ENCODE peak calls at places on chromosomes 13 and 19, in nine cellular contexts. I is HCT116, L is A549, K is K562, U is HL-60, G is Panc1, P is HepG2, B is SK-N-SH, R is GM12878. V is an unnamed sample.

GRCh38 chr19:18014197-18014596 is 6.2 kb downstream of the ARRDC2 start:
- DNase-seq in K (no peak), G (no peak), I (no peak), L (no peak), P (no peak), B (no peak), U (no peak), R (no peak), V (no peak)

GRCh38 chr19:41352609-41353465 is 885 bp downstream of the TGFB1 start:
- DNase-seq in I (no peak), B (peak; percentile 79), L (peak; percentile 99), G (no peak), U (peak; percentile 70), R (no peak), K (peak; percentile 84), P (peak; percentile 54), V (peak; percentile 78)

GRCh38 chr19:37329686-37330085 is 41.2 kb upstream of the ZNF527 start:
- DNase-seq in B (peak; percentile 32), K (no peak), R (no peak), I (no peak), L (no peak), U (no peak), G (no peak), P (peak; percentile 32), V (peak; percentile 67)

GRCh38 chr13:96492758-96493157 is 402.9 kb downstream of the HS6ST3 start:
- DNase-seq in I (no peak), K (no peak), U (no peak), R (no peak), B (no peak), P (no peak), G (no peak), L (no peak), V (no peak)

GRCh38 chr19:4861147-4861546 is 6.3 kb downstream of the PLIN3 start:
- DNase-seq in U (no peak), R (no peak), L (no peak), G (no peak), B (no peak), P (no peak), K (no peak), I (no peak), V (no peak)

GRCh38 chr13:24922390-24923304 is 158.7 kb downstream of the RNF17 start:
- DNase-seq in R (peak; percentile 89), U (peak; percentile 90), B (peak; percentile 95), I (peak; percentile 90), G (peak; percentile 79), K (peak; percentile 84), L (peak; percentile 65), P (peak; percentile 93), V (peak; percentile 98)

GRCh38 chr13:98507060-98507797 is 69.7 kb downstream of the STK24 start:
- DNase-seq in I (no peak), L (no peak), U (no peak), B (peak; percentile 55), R (no peak), P (peak; percentile 48), K (peak; percentile 13), G (no peak), V (peak; percentile 67)

GRCh38 chr13:60959427-60959826 is 456.2 kb downstream of the PCDH20 start:
- DNase-seq in B (no peak), U (no peak), R (no peak), K (no peak), G (no peak), L (no peak), I (no peak), P (no peak), V (no peak)

GRCh38 chr13:42574435-42575311 is 721 bp downstream of the TNFSF11 start:
- DNase-seq in P (no peak), R (no peak), K (no peak), G (no peak), I (no peak), L (no peak), B (peak; percentile 25), U (no peak), V (peak; percentile 44)

GRCh38 chr19:4547303-4548237 is 7.7 kb upstream of the LRG1 start:
- DNase-seq in G (no peak), K (no peak), U (no peak), P (no peak), R (no peak), I (no peak), L (no peak), B (peak; percentile 59), V (no peak)

GRCh38 chr19:33948651-33949335 is 152.1 kb downstream of the KCTD15 start:
- DNase-seq in U (no peak), G (no peak), K (no peak), L (no peak), P (no peak), B (no peak), I (no peak), R (no peak), V (no peak)

GRCh38 chr13:110008816-110009215 is 222.4 kb upstream of the IRS2 start:
- DNase-seq in U (no peak), R (no peak), G (no peak), P (no peak), K (no peak), B (no peak), L (no peak), I (no peak), V (no peak)

GRCh38 chr13:45951724-45952123 is 100.2 kb upstream of the SIAH3 start:
- DNase-seq in L (no peak), U (no peak), K (no peak), R (no peak), P (no peak), B (no peak), G (no peak), I (no peak), V (no peak)

GRCh38 chr19:42563352-42564210 is 31.1 kb downstream of the CEACAM8 start:
- DNase-seq in G (peak; percentile 22), K (peak; percentile 61), R (no peak), L (peak; percentile 95), U (peak; percentile 38), P (peak; percentile 39), B (peak; percentile 63), I (peak; percentile 43), V (peak; percentile 87)
- TF ChIP-seq REST in G (no peak), K (no peak), R (no peak), L (no peak), U (no peak), P (no peak), B (no peak), I (no peak), V (no peak)

GRCh38 chr13:27943951-27944350 is 24.2 kb downstream of the PDX1 start:
- DNase-seq in U (no peak), P (no peak), I (no peak), R (no peak), K (no peak), L (no peak), B (no peak), G (no peak), V (no peak)
- TF ChIP-seq REST in U (no peak), P (no peak), I (no peak), R (no peak), K (no peak), L (no peak), B (no peak), G (no peak), V (no peak)

GRCh38 chr19:48836089-48837017 is at the start of gene HSD17B14:
- DNase-seq in L (no peak), P (no peak), U (no peak), B (peak; percentile 67), G (no peak), K (no peak), I (no peak), R (no peak), V (peak; percentile 90)
- TF ChIP-seq REST in L (no peak), P (no peak), U (no peak), B (no peak), G (no peak), K (no peak), I (no peak), R (no peak), V (no peak)

GRCh38 chr13:29954082-29955043 is 103.9 kb upstream of the UBL3 start:
- DNase-seq in R (no peak), G (no peak), L (no peak), P (no peak), K (no peak), U (no peak), B (no peak), I (no peak), V (no peak)
- TF ChIP-seq REST in R (no peak), G (no peak), L (no peak), P (no peak), K (no peak), U (no peak), B (no peak), I (no peak), V (no peak)

DNA sequence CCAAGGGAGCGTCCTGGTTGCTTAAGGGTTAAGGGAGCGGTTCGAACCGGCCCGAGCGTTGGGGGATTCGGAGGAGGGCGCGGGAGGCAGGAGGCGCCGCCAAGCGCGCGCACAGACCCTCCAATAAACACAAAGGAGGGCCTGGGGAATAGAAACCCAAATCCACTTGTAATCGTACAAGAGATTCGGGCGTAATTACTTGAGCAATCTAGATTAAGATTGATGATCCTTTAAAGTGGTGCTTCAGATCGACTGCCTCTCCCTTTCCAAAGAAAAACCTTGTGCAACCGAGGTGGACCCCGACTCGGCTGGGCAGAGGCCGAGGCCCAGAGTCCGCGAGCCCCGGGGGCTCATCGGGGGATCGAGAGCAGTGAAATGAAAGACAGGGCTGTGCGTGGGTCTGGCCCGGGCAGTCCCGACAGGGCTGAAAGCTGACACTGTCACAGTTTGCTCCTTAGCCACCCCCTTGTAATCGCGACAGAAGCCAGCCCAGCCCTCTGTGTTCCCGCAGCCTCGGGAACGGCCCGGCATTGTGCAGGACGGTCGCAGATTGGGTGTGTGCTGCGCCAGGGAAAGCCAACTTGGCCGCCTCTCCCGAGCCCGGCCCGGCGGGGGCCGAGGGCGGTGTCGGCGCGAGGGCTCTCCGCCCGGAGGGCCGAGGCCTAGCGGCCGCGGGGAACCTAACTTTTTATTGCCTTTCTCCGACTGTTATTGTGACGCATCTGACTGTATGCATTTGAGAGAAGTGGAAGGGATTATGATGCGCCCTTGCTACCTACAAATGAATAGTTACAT is 5.6 kb downstream of the MAB21L1 start:
- DNase-seq in P (no peak), I (no peak), G (no peak), L (no peak), K (no peak), B (peak; percentile 80), U (no peak), R (no peak), V (peak; percentile 87)
- TF ChIP-seq REST in P (no peak), I (no peak), G (no peak), L (no peak), K (no peak), B (peak; percentile 21), U (no peak), R (no peak), V (no peak)

DNA sequence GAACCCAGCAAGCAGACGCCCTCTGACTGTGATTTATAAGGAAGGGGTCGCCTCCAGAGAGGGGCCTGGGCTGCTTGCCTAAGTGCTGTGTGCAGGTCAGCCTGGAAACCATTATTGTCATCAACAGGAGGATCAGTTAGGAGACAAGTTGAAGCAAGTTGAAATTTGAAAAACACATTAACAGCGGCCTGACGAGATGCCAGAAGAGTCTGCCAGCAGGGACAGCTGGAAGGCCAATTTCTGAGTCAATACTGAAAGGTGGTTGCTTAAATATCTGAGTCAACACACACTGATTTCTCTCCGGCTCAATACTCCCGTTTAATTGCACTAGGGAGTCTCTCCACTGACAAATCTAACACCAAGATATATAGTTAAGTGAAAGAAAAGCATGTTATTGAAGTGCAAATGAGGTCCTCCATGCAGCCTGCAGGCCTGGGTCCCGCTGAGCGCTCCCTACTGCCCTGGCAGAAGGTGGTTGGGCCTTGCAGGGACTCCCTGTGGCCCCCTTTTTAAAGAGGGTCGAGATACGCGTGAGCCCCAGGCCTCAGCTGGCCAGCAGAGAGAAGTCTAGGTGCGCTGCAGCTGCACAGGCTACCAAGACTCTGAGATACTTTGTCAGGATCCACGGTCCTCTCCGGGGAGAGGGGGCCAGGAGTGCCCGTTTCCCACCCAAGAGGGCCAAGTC is 91.1 kb downstream of the RNASEH2B start:
- DNase-seq in G (no peak), R (no peak), L (no peak), K (no peak), B (no peak), U (no peak), I (no peak), P (no peak), V (no peak)
- TF ChIP-seq REST in G (no peak), R (no peak), L (no peak), K (no peak), B (no peak), U (no peak), I (no peak), P (no peak), V (no peak)